ENCODE peak calls at places on chromosome 6, in ten cellular contexts. L, D, Z, V, M, B, R, A, E and W are unnamed samples.

GRCh38 chr6:130033999-130034814 is 15.8 kb downstream of the L3MBTL3 start:
- DNase-seq in Z (peak; percentile 68), A (peak; percentile 42), D (no peak), M (no peak), E (no peak), B (peak; percentile 90), R (peak; percentile 25), L (no peak), V (no peak), W (peak; percentile 35)

GRCh38 chr6:36701401-36701991 is 3.9 kb downstream of the RAB44 start:
- DNase-seq in A (no peak), B (no peak), R (no peak), Z (no peak), E (peak; percentile 52), D (peak; percentile 69), M (no peak), V (no peak), L (no peak), W (peak; percentile 52)

GRCh38 chr6:4896401-4896800 is 107.4 kb downstream of the RPP40 start:
- DNase-seq in R (no peak), L (no peak), B (no peak), M (no peak), Z (no peak), D (no peak), V (no peak), E (no peak), A (no peak), W (no peak)

GRCh38 chr6:33584700-33585402 is 4.8 kb upstream of the BAK1 start:
- DNase-seq in V (no peak), B (no peak), A (no peak), D (no peak), M (no peak), Z (no peak), R (no peak), E (no peak), L (no peak), W (no peak)

GRCh38 chr6:136962661-136963060 is 40.6 kb downstream of the SLC35D3 start:
- DNase-seq in L (no peak), M (no peak), Z (no peak), D (no peak), E (no peak), V (peak; percentile 35), R (no peak), A (no peak), B (no peak), W (no peak)

GRCh38 chr6:152399409-152399808 is 237.8 kb downstream of the SYNE1 start:
- DNase-seq in B (peak; percentile 25), E (no peak), Z (no peak), L (peak; percentile 19), M (no peak), D (no peak), A (peak; percentile 80), V (no peak), R (no peak), W (no peak)

GRCh38 chr6:149248688-149249369 is 68.7 kb upstream of the TAB2 start:
- DNase-seq in R (no peak), E (no peak), B (no peak), Z (no peak), L (no peak), A (no peak), V (no peak), D (no peak), M (no peak), W (peak; percentile 21)

GRCh38 chr6:19578489-19578888 is 258.7 kb upstream of the ID4 start:
- DNase-seq in V (no peak), R (no peak), B (no peak), L (no peak), E (no peak), A (peak; percentile 10), M (no peak), D (no peak), Z (peak; percentile 12), W (no peak)

GRCh38 chr6:28537065-28537464 is 11.4 kb downstream of the GPX5 start:
- DNase-seq in Z (peak; percentile 49), B (peak; percentile 5), E (no peak), A (peak; percentile 14), R (no peak), V (peak; percentile 49), L (no peak), D (no peak), M (no peak), W (no peak)
- H3K4me3 ChIP-seq in Z (peak overlapping the region; percentile 39), B (peak overlapping the region; percentile 50), E (no peak overlapping the region), A (peak overlapping the region; percentile 49), R (peak overlapping the region; percentile 38), V (peak overlapping the region; percentile 63), L (no peak overlapping the region), D (peak overlapping the region; percentile 28), M (peak overlapping the region; percentile 33), W (peak overlapping the region; percentile 5)

GRCh38 chr6:116695398-116695797 is 14.4 kb downstream of the KPNA5 start:
- DNase-seq in A (no peak), M (no peak), Z (no peak), B (no peak), R (no peak), V (no peak), E (no peak), D (no peak), L (no peak), W (no peak)

GRCh38 chr6:116685437-116685993 is 4.5 kb downstream of the KPNA5 start:
- DNase-seq in B (no peak), E (no peak), D (no peak), A (no peak), L (no peak), R (no peak), M (no peak), Z (peak; percentile 10), V (no peak), W (no peak)

GRCh38 chr6:116691154-116691553 is 10.1 kb downstream of the KPNA5 start:
- DNase-seq in L (no peak), M (no peak), B (no peak), Z (no peak), A (no peak), R (no peak), D (no peak), E (no peak), V (no peak), W (no peak)
- TF ChIP-seq CTCF in L (no peak), M (no peak), B (no peak), Z (no peak), A (no peak), R (no peak), D (no peak), E (no peak), V (no peak), W (no peak)

DNA sequence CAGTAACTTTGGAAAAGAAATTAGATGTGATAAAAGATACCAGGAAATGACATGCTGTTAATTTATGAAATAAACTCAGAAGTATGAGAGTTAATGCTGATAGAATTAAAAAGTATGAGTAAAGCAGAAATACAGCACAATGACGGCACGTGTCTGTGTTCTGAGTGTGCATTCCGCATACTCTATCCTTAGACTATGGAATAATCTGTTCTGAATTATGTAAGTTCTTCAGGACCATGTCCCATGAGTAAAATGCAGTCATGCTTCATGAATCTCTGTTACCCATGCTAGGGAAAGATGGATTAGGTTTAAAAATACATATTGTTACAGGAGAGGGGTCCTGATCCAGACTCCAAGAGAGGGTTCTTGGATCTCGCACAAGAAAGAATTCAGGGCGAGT is 21.7 kb downstream of the HECA start:
- DNase-seq in D (no peak), E (no peak), L (no peak), M (no peak), A (peak; percentile 55), V (no peak), B (no peak), Z (peak; percentile 63), R (no peak), W (no peak)
- H3K4me3 ChIP-seq in D (no peak overlapping the region), E (no peak overlapping the region), L (no peak overlapping the region), M (no peak overlapping the region), A (peak overlapping the region; percentile 32), V (no peak overlapping the region), B (no peak overlapping the region), Z (no peak overlapping the region), R (no peak overlapping the region), W (no peak overlapping the region)

GRCh38 chr6:30480536-30481156 is 8.7 kb upstream of the HLA-E start:
- DNase-seq in R (no peak), L (no peak), B (no peak), V (no peak), M (peak; percentile 60), A (no peak), E (no peak), D (no peak), Z (no peak), W (no peak)
- TF ChIP-seq CTCF in R (no peak), L (no peak), B (no peak), V (no peak), M (no peak), A (no peak), E (no peak), D (no peak), Z (no peak), W (no peak)

DNA sequence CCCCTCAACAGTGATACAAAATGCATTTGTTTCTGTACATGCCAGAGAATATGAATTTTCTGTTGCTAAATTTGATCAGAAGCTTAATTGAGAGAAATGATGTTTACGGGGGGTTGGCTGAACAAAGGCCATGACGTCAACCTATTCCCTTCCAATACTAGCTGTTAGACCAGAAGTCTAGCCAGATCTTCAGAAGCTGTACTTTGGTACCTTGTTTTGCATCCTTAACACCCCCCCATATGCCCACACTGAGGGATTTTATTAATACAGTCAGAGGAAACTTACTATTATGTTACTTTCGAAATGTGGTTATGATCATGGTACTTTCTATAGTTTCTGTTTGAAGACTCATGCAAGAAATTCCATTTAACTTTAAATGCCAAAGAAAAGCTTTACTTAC is 3.1 kb downstream of the NCOA7 start:
- DNase-seq in V (no peak), B (no peak), L (no peak), A (peak; percentile 49), E (no peak), R (no peak), D (no peak), Z (peak; percentile 55), M (no peak), W (no peak)
- H3K4me3 ChIP-seq in V (no peak overlapping the region), B (no peak overlapping the region), L (no peak overlapping the region), A (peak overlapping the region; percentile 77), E (no peak overlapping the region), R (no peak overlapping the region), D (peak overlapping the region; percentile 96), Z (peak overlapping the region; percentile 21), M (no peak overlapping the region), W (no peak overlapping the region)

GRCh38 chr6:10084276-10084993 is 330.4 kb downstream of the TFAP2A start:
- DNase-seq in A (no peak), D (no peak), M (no peak), B (no peak), V (no peak), L (no peak), E (no peak), R (no peak), Z (no peak), W (peak; percentile 87)
- TF ChIP-seq CTCF in A (no peak), D (no peak), M (no peak), B (no peak), V (no peak), L (no peak), E (no peak), R (no peak), Z (no peak), W (peak; percentile 65)

GRCh38 chr6:113632220-113632864 is 224.8 kb upstream of the MARCKS start:
- DNase-seq in E (peak; percentile 78), D (peak; percentile 27), A (peak; percentile 94), Z (peak; percentile 91), B (peak; percentile 88), V (no peak), R (peak; percentile 46), L (peak; percentile 31), M (no peak), W (peak; percentile 100)
- H3K4me3 ChIP-seq in E (peak overlapping the region; percentile 29), D (no peak overlapping the region), A (peak overlapping the region; percentile 55), Z (peak overlapping the region; percentile 12), B (peak overlapping the region; percentile 32), V (no peak overlapping the region), R (peak overlapping the region; percentile 2), L (no peak overlapping the region), M (no peak overlapping the region), W (peak overlapping the region; percentile 27)

GRCh38 chr6:123316733-123317323 is 319.9 kb downstream of the TRDN start:
- DNase-seq in E (peak; percentile 9), V (peak; percentile 31), M (no peak), R (no peak), D (peak; percentile 27), L (no peak), A (peak; percentile 45), B (peak; percentile 4), Z (peak; percentile 33), W (peak; percentile 26)
- TF ChIP-seq CTCF in E (peak; percentile 21), V (peak; percentile 69), M (peak; percentile 50), R (no peak), D (peak; percentile 80), L (peak; percentile 43), A (peak; percentile 32), B (peak; percentile 46), Z (peak; percentile 43), W (peak; percentile 2)